ENCODE peak calls at places on chromosome 6, in nine cellular contexts. F is hepatocyte; N is HFF-Myc; D is GM12865; U is fibroblast of mammary gland; L is AG10803; A is CD4-positive, alpha-beta T cell; S is heart right ventricle; H is HFFc6. I is an unnamed sample.
A peak's percentile ranks its signal among the peaks of the same experiment; 100 is the strongest.

GRCh38 chr6:158086054-158086705 is 81.9 kb downstream of the SERAC1 start:
- DNase-seq in F (no peak), N (peak; percentile 44), D (peak; percentile 18), U (peak; percentile 74), L (peak; percentile 93), A (no peak), S (no peak), H (peak; percentile 38), I (peak; percentile 42)

GRCh38 chr6:152164957-152165356 is 357.5 kb downstream of the ESR1 start:
- DNase-seq in F (no peak), N (no peak), D (no peak), U (no peak), L (no peak), A (no peak), S (no peak), H (no peak), I (no peak)

GRCh38 chr6:6177754-6178153 is 142.7 kb downstream of the F13A1 start:
- DNase-seq in F (no peak), N (no peak), D (no peak), U (no peak), L (no peak), A (no peak), S (no peak), H (no peak), I (no peak)

GRCh38 chr6:79548310-79548709 is 11.1 kb upstream of the LCA5 start:
- DNase-seq in F (no peak), N (no peak), D (no peak), U (no peak), L (no peak), A (no peak), S (no peak), H (no peak), I (no peak)

GRCh38 chr6:141203902-141204575 is 928.7 kb upstream of the GJE1 start:
- DNase-seq in F (no peak), N (no peak), D (peak; percentile 34), U (peak; percentile 96), L (peak; percentile 55), A (no peak), S (no peak), H (peak; percentile 48), I (no peak)

GRCh38 chr6:141033101-141033500 is 1099.6 kb upstream of the GJE1 start:
- DNase-seq in F (no peak), N (no peak), D (no peak), U (peak; percentile 45), L (peak; percentile 30), A (no peak), S (no peak), H (no peak), I (no peak)

GRCh38 chr6:144467153-144467762 is 182.1 kb downstream of the UTRN start:
- DNase-seq in F (no peak), N (no peak), D (no peak), U (no peak), L (no peak), A (no peak), S (no peak), H (no peak), I (no peak)

GRCh38 chr6:11270030-11271027 is 37.9 kb upstream of the NEDD9 start:
- DNase-seq in F (peak; percentile 86), N (no peak), D (no peak), U (no peak), L (no peak), A (no peak), S (no peak), H (no peak), I (no peak)

GRCh38 chr6:22913612-22914011 is 344.2 kb downstream of the HDGFL1 start:
- DNase-seq in F (no peak), N (no peak), D (no peak), U (no peak), L (no peak), A (no peak), S (no peak), H (no peak), I (no peak)

GRCh38 chr6:168180548-168181011 is 101.6 kb upstream of the FRMD1 start:
- DNase-seq in F (no peak), N (no peak), D (no peak), U (no peak), L (no peak), A (no peak), S (no peak), H (no peak), I (no peak)

GRCh38 chr6:139644821-139645220 is 270.4 kb upstream of the CITED2 start:
- DNase-seq in F (no peak), N (peak; percentile 32), D (no peak), U (peak; percentile 29), L (peak; percentile 82), A (no peak), S (peak; percentile 16), H (no peak), I (no peak)

GRCh38 chr6:167968091-167968490 is 29.4 kb upstream of the KIF25 start:
- DNase-seq in F (no peak), N (no peak), D (no peak), U (peak; percentile 10), L (no peak), A (no peak), S (no peak), H (no peak), I (no peak)

GRCh38 chr6:21729431-21729830 is 135.9 kb downstream of the SOX4 start:
- DNase-seq in F (no peak), N (no peak), D (no peak), U (peak; percentile 38), L (no peak), A (no peak), S (no peak), H (no peak), I (no peak)

GRCh38 chr6:31730631-31731086 is 1.6 kb upstream of the DDAH2 start:
- DNase-seq in F (no peak), N (no peak), D (no peak), U (no peak), L (no peak), A (no peak), S (no peak), H (no peak), I (no peak)

DNA sequence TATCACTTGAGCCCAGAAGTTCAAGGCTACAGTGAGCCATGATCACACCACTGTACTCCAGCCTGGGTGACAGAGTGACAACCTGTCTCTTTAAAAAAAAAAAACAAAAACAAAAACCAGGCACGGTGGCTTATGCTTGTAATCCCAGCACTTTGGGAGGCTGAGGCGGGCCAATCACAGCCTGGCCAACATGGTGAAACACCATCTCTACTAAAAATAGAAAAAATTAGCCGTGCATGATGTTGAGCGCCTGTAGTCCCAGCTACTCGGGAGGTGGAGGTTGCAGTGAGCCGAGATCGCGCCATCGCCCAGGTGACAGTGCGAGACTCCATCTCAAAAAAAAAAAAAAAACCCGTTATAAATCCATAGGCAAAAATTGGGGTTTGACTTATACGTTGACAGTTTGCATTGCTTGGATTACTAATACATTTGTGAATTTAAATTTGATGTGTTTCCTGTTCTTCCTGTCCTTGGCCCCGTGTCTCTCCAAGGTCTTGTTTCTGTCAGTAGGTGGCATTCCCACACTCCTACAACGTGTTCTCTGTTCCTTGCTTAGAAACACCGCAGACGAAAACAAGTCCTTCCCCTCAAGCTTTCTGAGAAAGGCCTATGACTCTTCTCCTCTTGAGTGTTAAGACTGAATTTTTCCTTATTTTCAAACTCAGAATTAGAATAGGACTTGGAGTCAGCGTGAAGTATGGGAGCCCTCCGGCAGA is 147.0 kb downstream of the DTNBP1 start:
- DNase-seq in F (no peak), N (no peak), D (no peak), U (no peak), L (no peak), A (no peak), S (no peak), H (no peak), I (no peak)
- TF ChIP-seq CTCF in F (no peak), N (no peak), D (no peak), U (no peak), L (no peak), A (no peak), S (no peak), H (no peak), I (no peak)

DNA sequence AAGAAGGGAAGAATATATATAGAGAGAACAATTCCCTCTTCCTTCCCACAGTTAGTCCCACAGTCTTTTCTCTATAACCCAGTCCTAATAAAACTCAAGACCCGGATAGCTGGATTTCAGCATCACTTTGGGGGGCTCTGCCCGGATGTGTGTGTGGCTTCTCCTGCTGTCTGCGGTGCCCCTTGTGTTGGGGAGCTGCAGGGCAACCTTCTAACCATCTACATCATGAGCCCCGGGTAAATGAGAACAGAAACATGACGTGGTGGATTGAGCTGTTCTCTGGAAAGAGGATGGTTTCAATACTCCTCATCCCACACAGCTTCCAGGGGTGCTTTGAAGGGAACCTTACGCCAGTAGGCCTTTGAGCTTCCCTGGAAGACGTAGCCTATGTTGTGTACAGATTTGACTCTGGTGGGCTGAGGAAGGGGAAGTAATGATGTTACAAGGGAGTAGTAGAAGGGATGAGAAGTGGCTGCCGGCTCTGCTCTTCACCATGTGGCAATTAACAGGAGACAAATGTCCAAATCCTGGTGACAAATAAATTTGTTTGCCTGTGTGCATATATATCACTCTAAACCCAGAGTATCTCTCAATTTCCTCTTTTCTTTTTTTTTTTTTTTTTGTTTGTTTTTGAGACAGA is 13.5 kb upstream of the PRDM1 start:
- DNase-seq in F (no peak), N (no peak), D (no peak), U (no peak), L (no peak), A (no peak), S (no peak), H (no peak), I (no peak)
- TF ChIP-seq CTCF in F (no peak), N (no peak), D (peak; percentile 12), U (no peak), L (no peak), A (no peak), S (no peak), H (no peak), I (no peak)

GRCh38 chr6:97674802-97675201 is 391.8 kb upstream of the MMS22L start:
- DNase-seq in F (no peak), N (no peak), D (no peak), U (no peak), L (peak; percentile 91), A (no peak), S (no peak), H (no peak), I (no peak)
- TF ChIP-seq CTCF in F (no peak), N (no peak), D (no peak), U (no peak), L (no peak), A (no peak), S (no peak), H (no peak), I (no peak)

GRCh38 chr6:19325335-19325789 is 511.8 kb upstream of the ID4 start:
- DNase-seq in F (peak; percentile 17), N (no peak), D (no peak), U (no peak), L (peak; percentile 70), A (no peak), S (no peak), H (no peak), I (no peak)

GRCh38 chr6:19319005-19319404 is 518.2 kb upstream of the ID4 start:
- DNase-seq in F (no peak), N (no peak), D (no peak), U (no peak), L (no peak), A (no peak), S (no peak), H (no peak), I (no peak)

GRCh38 chr6:19327246-19327645 is 509.9 kb upstream of the ID4 start:
- DNase-seq in F (no peak), N (no peak), D (no peak), U (no peak), L (peak; percentile 40), A (no peak), S (no peak), H (no peak), I (no peak)

GRCh38 chr6:19320066-19320465 is 517.1 kb upstream of the ID4 start:
- DNase-seq in F (no peak), N (no peak), D (no peak), U (no peak), L (no peak), A (no peak), S (no peak), H (no peak), I (no peak)

GRCh38 chr6:19322691-19323470 is 514.3 kb upstream of the ID4 start:
- DNase-seq in F (no peak), N (no peak), D (no peak), U (no peak), L (peak; percentile 83), A (no peak), S (no peak), H (no peak), I (no peak)
- TF ChIP-seq CTCF in F (no peak), N (no peak), D (no peak), U (peak; percentile 3), L (peak; percentile 38), A (no peak), S (no peak), H (no peak), I (no peak)